ENCODE peak calls at places on chromosomes 12 and 14, in nine cellular contexts. One of them, this sample, is unnamed. For H3K36me3 and H3K4me1, the result is how much of the 10 kb centered on the place peaks cover.

GRCh38 chr12:57126561-57126960 is 1.7 kb upstream of the LRP1 start:
- DNase-seq in testis: no peak
- DNase-seq in pancreas: no peak
- DNase-seq in MM.1S: no peak
- DNase-seq in IMR-90: no peak
- DNase-seq in thoracic aorta: no peak
- DNase-seq in body of pancreas: no peak
- DNase-seq in left ventricle myocardium inferior: no peak
- DNase-seq in fibroblast of lung: no peak
- DNase-seq in this sample: no peak

GRCh38 chr14:77848031-77848430 is 48.1 kb downstream of the ADCK1 start:
- DNase-seq in testis: no peak
- DNase-seq in pancreas: no peak
- DNase-seq in MM.1S: no peak
- DNase-seq in IMR-90: peak
- DNase-seq in thoracic aorta: no peak
- DNase-seq in body of pancreas: no peak
- DNase-seq in left ventricle myocardium inferior: no peak
- DNase-seq in fibroblast of lung: peak
- DNase-seq in this sample: no peak

GRCh38 chr14:52706286-52706685 is 714 bp upstream of the PSMC6 start:
- DNase-seq in testis: no peak
- DNase-seq in pancreas: no peak
- DNase-seq in MM.1S: no peak
- DNase-seq in IMR-90: peak
- DNase-seq in thoracic aorta: no peak
- DNase-seq in body of pancreas: no peak
- DNase-seq in left ventricle myocardium inferior: no peak
- DNase-seq in fibroblast of lung: peak
- DNase-seq in this sample: no peak

GRCh38 chr14:89360277-89360676 is 56.8 kb downstream of the FOXN3 start:
- DNase-seq in testis: no peak
- DNase-seq in pancreas: no peak
- DNase-seq in MM.1S: no peak
- DNase-seq in IMR-90: no peak
- DNase-seq in thoracic aorta: no peak
- DNase-seq in body of pancreas: no peak
- DNase-seq in left ventricle myocardium inferior: no peak
- DNase-seq in fibroblast of lung: no peak
- DNase-seq in this sample: no peak

GRCh38 chr12:105729931-105730330 is 399.4 kb downstream of the C12orf75 start:
- DNase-seq in testis: no peak
- DNase-seq in pancreas: no peak
- DNase-seq in MM.1S: no peak
- DNase-seq in IMR-90: no peak
- DNase-seq in thoracic aorta: no peak
- DNase-seq in body of pancreas: no peak
- DNase-seq in left ventricle myocardium inferior: no peak
- DNase-seq in fibroblast of lung: peak
- DNase-seq in this sample: no peak

GRCh38 chr14:90760591-90761316 is 55.5 kb downstream of the TTC7B start:
- DNase-seq in testis: no peak
- DNase-seq in pancreas: no peak
- DNase-seq in MM.1S: no peak
- DNase-seq in IMR-90: peak
- DNase-seq in thoracic aorta: no peak
- DNase-seq in body of pancreas: no peak
- DNase-seq in left ventricle myocardium inferior: no peak
- DNase-seq in fibroblast of lung: peak
- DNase-seq in this sample: peak

GRCh38 chr14:33704486-33704885 is 246.4 kb downstream of the EGLN3 start:
- DNase-seq in testis: no peak
- DNase-seq in pancreas: no peak
- DNase-seq in MM.1S: no peak
- DNase-seq in IMR-90: no peak
- DNase-seq in thoracic aorta: no peak
- DNase-seq in body of pancreas: no peak
- DNase-seq in left ventricle myocardium inferior: no peak
- DNase-seq in fibroblast of lung: no peak
- DNase-seq in this sample: no peak

GRCh38 chr12:106663385-106663784 is 80.6 kb downstream of the RFX4 start:
- DNase-seq in testis: no peak
- DNase-seq in pancreas: no peak
- DNase-seq in MM.1S: no peak
- DNase-seq in IMR-90: no peak
- DNase-seq in thoracic aorta: no peak
- DNase-seq in body of pancreas: no peak
- DNase-seq in left ventricle myocardium inferior: no peak
- DNase-seq in fibroblast of lung: no peak
- DNase-seq in this sample: no peak

GRCh38 chr14:71498151-71498734 is 434.0 kb upstream of the RGS6 start:
- DNase-seq in testis: no peak
- DNase-seq in pancreas: no peak
- DNase-seq in MM.1S: no peak
- DNase-seq in IMR-90: peak
- DNase-seq in thoracic aorta: no peak
- DNase-seq in body of pancreas: no peak
- DNase-seq in left ventricle myocardium inferior: no peak
- DNase-seq in fibroblast of lung: peak
- DNase-seq in this sample: no peak

GRCh38 chr12:91057349-91057748 is 475 bp downstream of the KERA start:
- DNase-seq in testis: no peak
- DNase-seq in pancreas: no peak
- DNase-seq in MM.1S: no peak
- DNase-seq in IMR-90: no peak
- DNase-seq in thoracic aorta: no peak
- DNase-seq in body of pancreas: no peak
- DNase-seq in left ventricle myocardium inferior: no peak
- DNase-seq in fibroblast of lung: no peak
- DNase-seq in this sample: no peak

GRCh38 chr12:2301531-2302461 is 249.0 kb downstream of the CACNA1C start:
- DNase-seq in testis: no peak
- DNase-seq in pancreas: no peak
- DNase-seq in MM.1S: no peak
- DNase-seq in IMR-90: peak
- DNase-seq in thoracic aorta: peak
- DNase-seq in body of pancreas: no peak
- DNase-seq in left ventricle myocardium inferior: peak
- DNase-seq in fibroblast of lung: peak
- DNase-seq in this sample: no peak

GRCh38 chr12:2298556-2299195 is 245.9 kb downstream of the CACNA1C start:
- DNase-seq in testis: no peak
- DNase-seq in pancreas: no peak
- DNase-seq in MM.1S: no peak
- DNase-seq in IMR-90: no peak
- DNase-seq in thoracic aorta: no peak
- DNase-seq in body of pancreas: no peak
- DNase-seq in left ventricle myocardium inferior: no peak
- DNase-seq in fibroblast of lung: no peak
- DNase-seq in this sample: no peak

GRCh38 chr12:2300886-2301285 is 248.1 kb downstream of the CACNA1C start:
- DNase-seq in testis: no peak
- DNase-seq in pancreas: no peak
- DNase-seq in MM.1S: no peak
- DNase-seq in IMR-90: no peak
- DNase-seq in thoracic aorta: no peak
- DNase-seq in body of pancreas: no peak
- DNase-seq in left ventricle myocardium inferior: no peak
- DNase-seq in fibroblast of lung: no peak
- DNase-seq in this sample: no peak

GRCh38 chr12:2299207-2299606 is 246.4 kb downstream of the CACNA1C start:
- DNase-seq in testis: no peak
- DNase-seq in pancreas: no peak
- DNase-seq in MM.1S: no peak
- DNase-seq in IMR-90: no peak
- DNase-seq in thoracic aorta: no peak
- DNase-seq in body of pancreas: peak
- DNase-seq in left ventricle myocardium inferior: no peak
- DNase-seq in fibroblast of lung: no peak
- DNase-seq in this sample: no peak

DNA sequence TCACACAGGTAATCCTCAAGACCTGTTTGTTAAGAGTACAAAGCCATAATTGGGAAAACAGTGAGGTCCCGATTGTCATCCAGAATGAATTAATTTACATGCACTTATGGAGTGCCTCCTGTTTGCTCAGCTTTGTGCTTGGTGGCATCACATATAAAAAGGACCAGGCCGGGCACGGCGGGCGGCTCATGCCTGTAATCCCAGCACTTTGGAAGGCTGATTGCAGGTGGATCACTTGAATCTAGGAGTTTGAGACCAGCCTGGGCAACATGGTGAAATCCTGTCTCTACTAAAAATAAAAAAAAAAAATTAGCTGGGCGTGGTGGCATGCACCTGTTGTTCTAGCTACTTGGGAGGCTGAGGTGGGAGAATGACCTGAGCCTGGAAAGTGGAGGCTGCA is 247.4 kb downstream of the CACNA1C start:
- DNase-seq in testis: no peak
- DNase-seq in pancreas: no peak
- DNase-seq in MM.1S: no peak
- DNase-seq in IMR-90: no peak
- DNase-seq in thoracic aorta: no peak
- DNase-seq in body of pancreas: no peak
- DNase-seq in left ventricle myocardium inferior: no peak
- DNase-seq in fibroblast of lung: no peak
- DNase-seq in this sample: no peak
- H3K36me3 ChIP-seq in testis: under half
- H3K36me3 ChIP-seq in pancreas: under half
- H3K36me3 ChIP-seq in MM.1S: under half
- H3K36me3 ChIP-seq in IMR-90: under half
- H3K36me3 ChIP-seq in thoracic aorta: under half
- H3K36me3 ChIP-seq in body of pancreas: under half
- H3K36me3 ChIP-seq in left ventricle myocardium inferior: under half
- H3K36me3 ChIP-seq in fibroblast of lung: under half
- H3K36me3 ChIP-seq in this sample: under half

DNA sequence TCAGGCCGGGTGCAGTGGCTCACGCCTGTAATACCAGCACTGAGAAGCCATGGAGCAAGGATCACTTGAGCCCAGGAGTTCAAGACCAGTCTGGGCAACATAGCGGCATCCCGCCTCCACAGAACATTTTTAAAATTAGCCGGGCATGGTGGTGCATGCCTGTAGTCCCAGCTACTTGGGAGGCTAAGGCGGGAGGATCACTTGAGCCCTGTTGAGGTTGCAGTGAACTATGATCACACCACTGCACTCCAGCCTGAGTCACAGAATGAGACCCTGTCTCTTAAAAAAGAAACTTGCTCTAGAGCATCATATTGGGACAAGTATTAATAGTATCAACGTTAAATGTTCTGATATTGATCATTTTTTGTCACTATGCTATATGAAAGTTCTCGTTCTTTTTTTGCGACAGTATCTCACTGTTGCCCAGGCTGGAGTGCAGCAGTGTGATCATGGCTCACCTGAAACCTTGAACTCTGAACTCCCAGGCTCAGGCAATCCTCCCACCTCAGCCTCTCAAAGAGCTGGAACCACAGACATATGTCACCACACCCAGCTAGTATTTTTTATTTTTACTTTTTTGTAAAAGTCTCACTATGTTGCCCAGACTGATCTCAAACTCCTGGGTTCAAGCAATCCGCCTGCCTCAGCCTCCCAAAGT is 47.7 kb downstream of the CCDC85C start:
- DNase-seq in testis: no peak
- DNase-seq in pancreas: no peak
- DNase-seq in MM.1S: no peak
- DNase-seq in IMR-90: no peak
- DNase-seq in thoracic aorta: no peak
- DNase-seq in body of pancreas: no peak
- DNase-seq in left ventricle myocardium inferior: no peak
- DNase-seq in fibroblast of lung: no peak
- DNase-seq in this sample: no peak
- H3K4me1 ChIP-seq in testis: under half
- H3K4me1 ChIP-seq in pancreas: half or more
- H3K4me1 ChIP-seq in MM.1S: under half
- H3K4me1 ChIP-seq in IMR-90: under half
- H3K4me1 ChIP-seq in thoracic aorta: under half
- H3K4me1 ChIP-seq in body of pancreas: half or more
- H3K4me1 ChIP-seq in left ventricle myocardium inferior: half or more
- H3K4me1 ChIP-seq in fibroblast of lung: under half
- H3K4me1 ChIP-seq in this sample: under half

GRCh38 chr14:50756300-50756699 is 74.7 kb downstream of the NIN start:
- DNase-seq in testis: no peak
- DNase-seq in pancreas: no peak
- DNase-seq in MM.1S: no peak
- DNase-seq in IMR-90: no peak
- DNase-seq in thoracic aorta: no peak
- DNase-seq in body of pancreas: no peak
- DNase-seq in left ventricle myocardium inferior: no peak
- DNase-seq in fibroblast of lung: no peak
- DNase-seq in this sample: no peak
- H3K36me3 ChIP-seq in testis: under half
- H3K36me3 ChIP-seq in pancreas: under half
- H3K36me3 ChIP-seq in MM.1S: under half
- H3K36me3 ChIP-seq in IMR-90: under half
- H3K36me3 ChIP-seq in thoracic aorta: under half
- H3K36me3 ChIP-seq in body of pancreas: under half
- H3K36me3 ChIP-seq in left ventricle myocardium inferior: half or more
- H3K36me3 ChIP-seq in fibroblast of lung: under half
- H3K36me3 ChIP-seq in this sample: under half

GRCh38 chr12:104478396-104479140 is 21.8 kb downstream of the CHST11 start:
- DNase-seq in testis: no peak
- DNase-seq in pancreas: no peak
- DNase-seq in MM.1S: peak
- DNase-seq in IMR-90: no peak
- DNase-seq in thoracic aorta: no peak
- DNase-seq in body of pancreas: no peak
- DNase-seq in left ventricle myocardium inferior: no peak
- DNase-seq in fibroblast of lung: peak
- DNase-seq in this sample: no peak
- H3K4me1 ChIP-seq in testis: under half
- H3K4me1 ChIP-seq in pancreas: under half
- H3K4me1 ChIP-seq in MM.1S: under half
- H3K4me1 ChIP-seq in IMR-90: under half
- H3K4me1 ChIP-seq in thoracic aorta: under half
- H3K4me1 ChIP-seq in body of pancreas: under half
- H3K4me1 ChIP-seq in left ventricle myocardium inferior: under half
- H3K4me1 ChIP-seq in fibroblast of lung: under half
- H3K4me1 ChIP-seq in this sample: under half

GRCh38 chr12:133061954-133062353 is 18.8 kb upstream of the ZNF140 start:
- DNase-seq in testis: no peak
- DNase-seq in pancreas: no peak
- DNase-seq in MM.1S: no peak
- DNase-seq in IMR-90: no peak
- DNase-seq in thoracic aorta: no peak
- DNase-seq in body of pancreas: no peak
- DNase-seq in left ventricle myocardium inferior: no peak
- DNase-seq in fibroblast of lung: no peak
- DNase-seq in this sample: no peak
- H3K36me3 ChIP-seq in testis: under half
- H3K36me3 ChIP-seq in pancreas: under half
- H3K36me3 ChIP-seq in MM.1S: under half
- H3K36me3 ChIP-seq in IMR-90: under half
- H3K36me3 ChIP-seq in thoracic aorta: under half
- H3K36me3 ChIP-seq in body of pancreas: under half
- H3K36me3 ChIP-seq in left ventricle myocardium inferior: half or more
- H3K36me3 ChIP-seq in fibroblast of lung: under half
- H3K36me3 ChIP-seq in this sample: under half

This sample was measured in mucosa of descending colon.